ENCODE peak calls at places on chromosomes 6 and 20, in nine cellular contexts. R, E, K, Z, N, Q, X, U and P are unnamed samples.

GRCh38 chr20:47785900-47786762 is 850 bp upstream of the SULF2 start:
- DNase-seq in R (peak), U (no peak), E (no peak), K (peak), X (peak), Z (no peak), Q (peak), N (peak), P (peak)

GRCh38 chr20:2130062-2130591 is 28.5 kb downstream of the STK35 start:
- DNase-seq in Z (no peak), X (peak), E (no peak), Q (no peak), N (no peak), K (no peak), U (no peak), R (no peak), P (no peak)

GRCh38 chr20:2658414-2659354 is 5.3 kb downstream of the IDH3B start:
- DNase-seq in N (no peak), U (no peak), K (no peak), R (no peak), Q (no peak), E (no peak), X (no peak), Z (peak), P (peak)

GRCh38 chr20:48215536-48215935 is 430.3 kb upstream of the SULF2 start:
- DNase-seq in X (no peak), N (no peak), Z (no peak), U (no peak), R (no peak), K (no peak), E (no peak), Q (no peak), P (peak)

GRCh38 chr6:81326856-81327561 is 425.5 kb downstream of the TENT5A start:
- DNase-seq in Z (no peak), U (no peak), E (no peak), Q (no peak), X (no peak), R (no peak), N (no peak), K (no peak), P (peak)

GRCh38 chr6:110653381-110653780 is 161.9 kb downstream of the CDK19 start:
- DNase-seq in R (no peak), N (no peak), Q (no peak), K (no peak), E (no peak), U (no peak), X (no peak), Z (no peak), P (no peak)

GRCh38 chr20:44970243-44970757 is 4.0 kb downstream of the STK4 start:
- DNase-seq in X (no peak), U (no peak), R (no peak), K (peak), Z (no peak), Q (no peak), N (no peak), E (no peak), P (peak)

GRCh38 chr20:6828794-6829423 is 61.4 kb downstream of the BMP2 start:
- DNase-seq in X (peak), Q (peak), R (peak), E (no peak), Z (peak), K (peak), U (peak), N (peak), P (peak)

GRCh38 chr6:46704562-46704961 is 16.9 kb downstream of the TDRD6 start:
- DNase-seq in Q (no peak), R (no peak), K (no peak), U (no peak), E (no peak), N (no peak), Z (no peak), X (no peak), P (peak)

GRCh38 chr6:47524136-47524840 is 46.7 kb downstream of the CD2AP start:
- DNase-seq in Q (no peak), K (peak), U (no peak), X (no peak), E (no peak), N (no peak), R (no peak), Z (no peak), P (no peak)

GRCh38 chr6:167397712-167398111 is 72.8 kb downstream of the TTLL2 start:
- DNase-seq in U (no peak), Q (no peak), E (no peak), N (no peak), Z (no peak), R (no peak), K (no peak), X (no peak), P (no peak)

GRCh38 chr20:50487397-50487796 is 22.8 kb upstream of the PTPN1 start:
- DNase-seq in E (no peak), Z (no peak), R (no peak), Q (no peak), N (no peak), U (no peak), K (no peak), X (no peak), P (no peak)

GRCh38 chr20:50399917-50400704 is 110.1 kb upstream of the PTPN1 start:
- DNase-seq in U (no peak), K (peak), X (no peak), N (no peak), R (no peak), E (no peak), Z (no peak), Q (no peak), P (peak)